ENCODE peak calls at places on chromosomes 3 and 15, in seven cellular contexts. V is GM06990, O is body of pancreas, J is suprapubic skin, C is GM13977, B is MCF 10A, L is fibroblast of mammary gland. Z is an unnamed sample.

GRCh38 chr3:45218578-45219390 is 7.3 kb downstream of the TMEM158 start:
- DNase-seq in C (no peak), V (no peak), O (no peak), J (no peak), B (peak), L (peak), Z (no peak)

GRCh38 chr3:138186803-138187295 is 252 bp upstream of the ARMC8 start:
- DNase-seq in J (peak), L (no peak), V (peak), O (peak), C (peak), B (peak), Z (no peak)

GRCh38 chr15:73329501-73330200 is 39.1 kb downstream of the HCN4 start:
- DNase-seq in B (no peak), C (no peak), J (no peak), V (no peak), O (no peak), L (no peak), Z (peak)

GRCh38 chr3:43863966-43864933 is 173.5 kb downstream of the ABHD5 start:
- DNase-seq in B (no peak), J (no peak), L (no peak), C (no peak), O (no peak), V (no peak), Z (no peak)

GRCh38 chr3:43161684-43162512 is 56.0 kb upstream of the POMGNT2 start:
- DNase-seq in B (peak), C (peak), J (no peak), L (peak), O (no peak), V (no peak), Z (no peak)

GRCh38 chr15:63079938-63080626 is 37.5 kb downstream of the TPM1 start:
- DNase-seq in V (no peak), C (no peak), O (no peak), L (peak), B (peak), J (no peak), Z (no peak)

GRCh38 chr15:32994810-32995424 is 199.6 kb downstream of the FMN1 start:
- DNase-seq in L (peak), C (no peak), V (no peak), O (no peak), B (peak), J (no peak), Z (no peak)

GRCh38 chr15:45387379-45388007 is 9.1 kb upstream of the GATM start:
- DNase-seq in L (no peak), V (no peak), C (no peak), O (peak), B (peak), J (no peak), Z (no peak)

GRCh38 chr3:17011774-17012338 is 127.1 kb downstream of the PLCL2 start:
- DNase-seq in V (no peak), B (no peak), J (no peak), L (no peak), C (no peak), O (peak), Z (no peak)

GRCh38 chr15:92877000-92877399 is 23.1 kb upstream of the CHD2 start:
- DNase-seq in V (no peak), J (no peak), B (no peak), O (no peak), L (no peak), C (no peak), Z (no peak)

GRCh38 chr15:78076231-78077052 is 1.1 kb downstream of the TBC1D2B start:
- DNase-seq in O (no peak), J (no peak), C (no peak), B (no peak), L (no peak), V (no peak), Z (no peak)

GRCh38 chr3:30321065-30321464 is 285.3 kb upstream of the TGFBR2 start:
- DNase-seq in V (no peak), C (no peak), O (no peak), B (no peak), L (no peak), J (no peak), Z (no peak)

GRCh38 chr3:6860149-6860548 is 766 bp upstream of the GRM7 start:
- DNase-seq in V (no peak), J (no peak), B (no peak), C (no peak), L (no peak), O (no peak), Z (no peak)

GRCh38 chr3:39189648-39190269 is 2.6 kb downstream of the XIRP1 start:
- DNase-seq in L (peak), O (peak), C (peak), B (peak), V (peak), J (no peak), Z (peak)

GRCh38 chr15:60471314-60471713 is 7.6 kb downstream of the ICE2 start:
- DNase-seq in V (no peak), L (no peak), O (no peak), B (no peak), C (no peak), J (no peak), Z (no peak)

GRCh38 chr3:51605938-51606337 is 65.1 kb upstream of the TEX264 start:
- DNase-seq in B (no peak), O (no peak), L (no peak), C (no peak), J (no peak), V (no peak), Z (no peak)

GRCh38 chr3:16884748-16885587 is at the start of gene PLCL2:
- DNase-seq in J (no peak), B (peak), O (peak), C (peak), L (peak), V (peak), Z (no peak)

GRCh38 chr3:186931487-186932280 is 1.4 kb downstream of the ST6GAL1 start:
- DNase-seq in B (peak), V (peak), J (no peak), O (peak), L (peak), C (peak), Z (no peak)

GRCh38 chr3:188518835-188519452 is 365.0 kb downstream of the LPP start:
- DNase-seq in J (no peak), L (peak), V (no peak), C (no peak), B (no peak), O (no peak), Z (no peak)

GRCh38 chr15:45087513-45087912 is 26.5 kb downstream of the DUOX2 start:
- DNase-seq in B (no peak), J (no peak), V (no peak), L (no peak), C (no peak), O (no peak), Z (no peak)

GRCh38 chr15:47705601-47706000 is 11.7 kb upstream of the SEMA6D start:
- DNase-seq in L (no peak), O (peak), C (no peak), B (no peak), J (no peak), V (no peak), Z (no peak)

GRCh38 chr3:194081826-194082225 is 54.1 kb upstream of the HES1 start:
- DNase-seq in J (peak), B (no peak), C (no peak), L (no peak), O (no peak), V (no peak), Z (no peak)

GRCh38 chr3:41362638-41363559 is 163.6 kb downstream of the CTNNB1 start:
- DNase-seq in L (peak), C (no peak), O (peak), B (no peak), J (no peak), V (no peak), Z (no peak)

GRCh38 chr15:70362911-70363310 is 265.2 kb upstream of the TLE3 start:
- DNase-seq in L (peak), B (peak), V (no peak), J (peak), O (peak), C (no peak), Z (no peak)
- TF ChIP-seq CTCF in L (peak), B (peak), V (peak), J (peak), O (peak), C (peak), Z (peak)

GRCh38 chr3:126113733-126114132 is 29.8 kb upstream of the SLC41A3 start:
- DNase-seq in J (no peak), O (no peak), L (no peak), V (no peak), C (no peak), B (no peak), Z (no peak)
- TF ChIP-seq CTCF in J (peak), O (no peak), L (peak), V (peak), C (peak), B (peak), Z (peak)

GRCh38 chr3:13416002-13416793 is 3.9 kb downstream of the NUP210 start:
- DNase-seq in C (no peak), L (no peak), V (no peak), B (no peak), J (no peak), O (no peak), Z (no peak)
- TF ChIP-seq CTCF in C (peak), L (no peak), V (peak), B (no peak), J (no peak), O (no peak), Z (peak)

GRCh38 chr3:74447221-74447620 is 167.2 kb downstream of the CNTN3 start:
- DNase-seq in C (no peak), O (no peak), B (no peak), V (no peak), J (no peak), L (no peak), Z (no peak)
- TF ChIP-seq CTCF in C (no peak), O (no peak), B (no peak), V (no peak), J (no peak), L (no peak), Z (no peak)

DNA sequence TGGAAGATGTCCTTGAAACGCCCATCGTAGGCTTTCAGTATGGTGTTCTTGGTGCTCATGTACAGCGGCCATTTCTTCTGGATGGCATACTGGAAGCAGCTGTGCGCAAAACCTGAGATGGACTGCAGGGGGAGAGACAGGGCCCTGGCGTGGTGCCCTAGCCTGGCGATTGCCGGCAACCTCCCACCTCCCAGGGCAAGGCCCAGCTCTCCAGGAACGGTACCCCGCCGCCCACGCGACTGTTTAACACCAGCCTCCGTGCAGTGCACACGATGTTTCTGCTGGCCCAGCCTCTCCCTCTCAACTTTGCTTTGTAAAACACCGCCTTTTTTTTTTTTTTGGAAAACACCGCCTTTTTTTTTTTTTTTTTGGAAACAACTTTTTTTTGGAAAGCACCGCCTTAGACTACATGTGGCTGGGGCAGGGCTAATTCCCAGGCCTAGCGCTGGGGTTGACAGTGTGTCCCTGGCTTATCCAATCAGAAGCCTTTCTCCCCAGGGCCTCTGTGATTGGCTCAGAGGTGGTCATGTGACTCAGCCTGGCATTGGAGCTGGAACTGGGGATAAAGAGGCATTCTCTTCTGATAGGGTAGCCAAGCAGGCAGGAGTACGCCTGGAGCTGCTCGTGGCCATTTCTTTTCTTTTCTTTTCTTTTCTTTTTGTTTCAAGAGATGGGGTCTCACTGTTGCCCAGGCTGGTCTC is 14.7 kb downstream of the IDH2 start:
- DNase-seq in O (peak), L (peak), V (no peak), J (no peak), C (no peak), B (peak), Z (no peak)
- TF ChIP-seq CTCF in O (peak), L (peak), V (peak), J (no peak), C (peak), B (peak), Z (no peak)

GRCh38 chr3:179653106-179653776 is 401 bp downstream of the USP13 start:
- DNase-seq in V (peak), C (peak), J (peak), B (peak), L (peak), O (peak), Z (peak)
- TF ChIP-seq CTCF in V (no peak), C (peak), J (no peak), B (no peak), L (no peak), O (peak), Z (peak)

DNA sequence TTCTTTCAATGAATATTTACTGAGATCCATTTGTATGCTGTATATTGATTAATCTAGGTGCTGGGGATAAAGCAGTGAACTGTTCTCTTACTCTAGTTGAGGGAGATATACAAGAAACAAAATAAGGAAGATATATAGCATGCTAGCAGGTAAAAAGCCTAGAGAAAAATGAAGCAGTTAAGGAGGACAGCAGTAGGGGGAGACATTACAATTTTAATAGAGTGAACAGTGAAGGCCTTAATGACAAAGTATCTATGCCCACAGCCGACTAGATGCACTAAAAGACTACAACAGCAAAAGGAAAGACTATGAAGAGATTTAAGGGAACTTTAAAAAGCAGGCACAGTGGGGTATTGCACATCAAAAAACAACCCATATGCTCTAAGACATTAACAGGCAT is 81.4 kb downstream of the XRN1 start:
- DNase-seq in J (no peak), L (peak), V (no peak), B (peak), O (no peak), C (no peak), Z (no peak)
- TF ChIP-seq CTCF in J (no peak), L (peak), V (peak), B (peak), O (no peak), C (peak), Z (peak)

GRCh38 chr3:46565607-46566039 is 479 bp downstream of the LRRC2 start:
- DNase-seq in O (no peak), V (no peak), L (no peak), C (no peak), B (no peak), J (peak), Z (no peak)
- TF ChIP-seq CTCF in O (peak), V (no peak), L (no peak), C (no peak), B (no peak), J (no peak), Z (peak)

Z was measured in chondrocyte.